ENCODE peak calls at places on chromosomes 13 and 19, in five cellular contexts. H is brain pericyte, F is HuH-7, Q is neuronal stem cell, B is iris pigment epithelial cell. R is an unnamed sample.

GRCh38 chr13:113969311-113969972 is 4.4 kb downstream of the C13orf46 start:
- DNase-seq in H (no peak), F (no peak), Q (no peak), B (no peak), R (no peak)

GRCh38 chr13:51935326-51936171 is 73.8 kb downstream of the CCDC70 start:
- DNase-seq in H (no peak), Q (peak), B (no peak), F (peak), R (peak)

GRCh38 chr13:23506821-23507210 is 63.4 kb upstream of the TNFRSF19 start:
- DNase-seq in B (peak), Q (no peak), H (no peak), F (no peak), R (no peak)

GRCh38 chr19:30649934-30650614 is 277.9 kb downstream of the ZNF536 start:
- DNase-seq in Q (peak), F (peak), B (peak), H (no peak), R (peak)

GRCh38 chr13:80336335-80336734 is 4.6 kb downstream of the SPRY2 start:
- DNase-seq in F (no peak), H (no peak), Q (no peak), B (peak), R (no peak)

GRCh38 chr13:27203186-27203585 is 31.6 kb upstream of the USP12 start:
- DNase-seq in F (no peak), B (no peak), Q (no peak), H (no peak), R (no peak)

GRCh38 chr13:54356849-54357248 is 1328.2 kb downstream of the OLFM4 start:
- DNase-seq in B (no peak), Q (peak), H (no peak), F (no peak), R (no peak)

GRCh38 chr13:34246511-34246910 is 428.6 kb downstream of the RFC3 start:
- DNase-seq in H (no peak), B (peak), Q (no peak), F (no peak), R (no peak)

GRCh38 chr19:42420055-42420544 is 7.1 kb downstream of the LIPE start:
- DNase-seq in B (peak), H (no peak), F (peak), Q (no peak), R (peak)

GRCh38 chr19:35041548-35042055 is at the start of gene HPN:
- DNase-seq in B (no peak), Q (no peak), H (no peak), F (peak), R (peak)

GRCh38 chr19:46907880-46908279 is 47.1 kb downstream of the ARHGAP35 start:
- DNase-seq in Q (no peak), B (no peak), H (no peak), F (no peak), R (no peak)

GRCh38 chr13:75181906-75182305 is 300.1 kb downstream of the TBC1D4 start:
- DNase-seq in F (no peak), B (peak), Q (no peak), H (no peak), R (no peak)

GRCh38 chr13:44147222-44147621 is 226.4 kb upstream of the SERP2 start:
- DNase-seq in H (no peak), Q (no peak), F (no peak), B (no peak), R (no peak)

GRCh38 chr13:61874970-61875579 is 459.4 kb upstream of the PCDH20 start:
- DNase-seq in B (no peak), F (no peak), H (no peak), Q (no peak), R (no peak)

GRCh38 chr13:114033541-114034315 is 59.9 kb upstream of the C13orf46 start:
- DNase-seq in Q (no peak), B (no peak), H (no peak), F (no peak), R (no peak)

GRCh38 chr19:48415869-48416268 is 22.4 kb downstream of the GRIN2D start:
- DNase-seq in Q (no peak), B (no peak), F (no peak), H (no peak), R (no peak)

GRCh38 chr13:39867807-39868206 is 212.3 kb downstream of the COG6 start:
- DNase-seq in Q (no peak), F (no peak), H (no peak), B (no peak), R (no peak)

GRCh38 chr19:3665681-3666544 is 34.4 kb downstream of the PIP5K1C start:
- DNase-seq in F (peak), H (no peak), Q (peak), B (no peak), R (peak)

GRCh38 chr19:30696514-30696913 is 324.3 kb downstream of the ZNF536 start:
- DNase-seq in H (no peak), Q (no peak), F (peak), B (peak), R (no peak)

GRCh38 chr13:47480121-47480520 is 521.0 kb downstream of the SUCLA2 start:
- DNase-seq in Q (no peak), B (peak), H (no peak), F (no peak), R (no peak)

R was measured in T47D.